ENCODE peak calls at places on chromosomes 16 and 17, in six cellular contexts. One of them, this sample, is unnamed.

GRCh38 chr16:54173489-54173888 is 113.1 kb downstream of the IRX3 start:
- DNase-seq in breast epithelium: no peak
- DNase-seq in AG09309: no peak
- DNase-seq in spleen: no peak
- DNase-seq in ascending aorta: no peak
- DNase-seq in dorsolateral prefrontal cortex: no peak
- DNase-seq in this sample: no peak

GRCh38 chr17:80408872-80409271 is 6.1 kb upstream of the ENDOV start:
- DNase-seq in spleen: no peak
- DNase-seq in dorsolateral prefrontal cortex: no peak
- DNase-seq in breast epithelium: no peak
- DNase-seq in ascending aorta: no peak
- DNase-seq in AG09309: no peak
- DNase-seq in this sample: peak; percentile 9

GRCh38 chr17:32281011-32281451 is 15.4 kb downstream of the RHBDL3 start:
- DNase-seq in dorsolateral prefrontal cortex: no peak
- DNase-seq in ascending aorta: no peak
- DNase-seq in spleen: no peak
- DNase-seq in AG09309: no peak
- DNase-seq in breast epithelium: no peak
- DNase-seq in this sample: no peak

GRCh38 chr16:74998481-74999207 is at the start of gene ZNRF1:
- DNase-seq in dorsolateral prefrontal cortex: peak; percentile 70
- DNase-seq in AG09309: no peak
- DNase-seq in breast epithelium: peak; percentile 84
- DNase-seq in ascending aorta: peak; percentile 90
- DNase-seq in spleen: peak; percentile 93
- DNase-seq in this sample: peak; percentile 73

GRCh38 chr16:88405325-88406060 is 22.7 kb downstream of the ZNF469 start:
- DNase-seq in dorsolateral prefrontal cortex: no peak
- DNase-seq in breast epithelium: peak; percentile 74
- DNase-seq in ascending aorta: peak; percentile 74
- DNase-seq in spleen: no peak
- DNase-seq in AG09309: no peak
- DNase-seq in this sample: peak; percentile 78

GRCh38 chr16:9645911-9646310 is 536.3 kb downstream of the GRIN2A start:
- DNase-seq in dorsolateral prefrontal cortex: no peak
- DNase-seq in AG09309: no peak
- DNase-seq in breast epithelium: no peak
- DNase-seq in spleen: no peak
- DNase-seq in ascending aorta: no peak
- DNase-seq in this sample: no peak

GRCh38 chr17:59803377-59803757 is 89.4 kb downstream of the TUBD1 start:
- DNase-seq in spleen: no peak
- DNase-seq in breast epithelium: no peak
- DNase-seq in ascending aorta: no peak
- DNase-seq in AG09309: no peak
- DNase-seq in dorsolateral prefrontal cortex: no peak
- DNase-seq in this sample: no peak

GRCh38 chr17:43327834-43328420 is 70.9 kb upstream of the ARL4D start:
- DNase-seq in breast epithelium: no peak
- DNase-seq in dorsolateral prefrontal cortex: no peak
- DNase-seq in spleen: no peak
- DNase-seq in ascending aorta: no peak
- DNase-seq in AG09309: no peak
- DNase-seq in this sample: no peak

GRCh38 chr16:10828851-10829331 is 10.3 kb upstream of the TVP23A start:
- DNase-seq in spleen: peak; percentile 90
- DNase-seq in AG09309: peak; percentile 64
- DNase-seq in dorsolateral prefrontal cortex: peak; percentile 75
- DNase-seq in ascending aorta: peak; percentile 98
- DNase-seq in breast epithelium: peak; percentile 94
- DNase-seq in this sample: peak; percentile 98

GRCh38 chr16:68737046-68737729 is at the start of gene CDH1:
- DNase-seq in spleen: peak; percentile 79
- DNase-seq in dorsolateral prefrontal cortex: no peak
- DNase-seq in AG09309: no peak
- DNase-seq in breast epithelium: peak; percentile 96
- DNase-seq in ascending aorta: no peak
- DNase-seq in this sample: no peak

GRCh38 chr16:73414636-73415035 is 366.7 kb upstream of the ZFHX3 start:
- DNase-seq in breast epithelium: no peak
- DNase-seq in AG09309: no peak
- DNase-seq in dorsolateral prefrontal cortex: no peak
- DNase-seq in ascending aorta: no peak
- DNase-seq in spleen: no peak
- DNase-seq in this sample: no peak

GRCh38 chr17:76735006-76735405 is 2.1 kb downstream of the SRSF2 start:
- DNase-seq in AG09309: no peak
- DNase-seq in breast epithelium: no peak
- DNase-seq in spleen: no peak
- DNase-seq in dorsolateral prefrontal cortex: no peak
- DNase-seq in ascending aorta: no peak
- DNase-seq in this sample: peak; percentile 59

GRCh38 chr17:32523017-32523680 is 36.4 kb downstream of the CDK5R1 start:
- DNase-seq in ascending aorta: no peak
- DNase-seq in AG09309: no peak
- DNase-seq in spleen: no peak
- DNase-seq in breast epithelium: no peak
- DNase-seq in dorsolateral prefrontal cortex: no peak
- DNase-seq in this sample: no peak

GRCh38 chr16:11140466-11140865 is 115.5 kb downstream of the SOCS1 start:
- DNase-seq in dorsolateral prefrontal cortex: no peak
- DNase-seq in AG09309: no peak
- DNase-seq in spleen: no peak
- DNase-seq in breast epithelium: no peak
- DNase-seq in ascending aorta: no peak
- DNase-seq in this sample: no peak

GRCh38 chr17:17324616-17325015 is 21.4 kb downstream of the NT5M start:
- DNase-seq in ascending aorta: no peak
- DNase-seq in dorsolateral prefrontal cortex: no peak
- DNase-seq in breast epithelium: no peak
- DNase-seq in spleen: peak; percentile 33
- DNase-seq in AG09309: no peak
- DNase-seq in this sample: no peak

GRCh38 chr17:6506679-6507231 is 49.6 kb downstream of the PITPNM3 start:
- DNase-seq in breast epithelium: no peak
- DNase-seq in ascending aorta: no peak
- DNase-seq in AG09309: no peak
- DNase-seq in dorsolateral prefrontal cortex: no peak
- DNase-seq in spleen: no peak
- DNase-seq in this sample: peak; percentile 57

GRCh38 chr17:80779336-80779735 is 212.3 kb upstream of the CHMP6 start:
- DNase-seq in breast epithelium: peak; percentile 46
- DNase-seq in AG09309: no peak
- DNase-seq in spleen: no peak
- DNase-seq in dorsolateral prefrontal cortex: no peak
- DNase-seq in ascending aorta: no peak
- DNase-seq in this sample: no peak

GRCh38 chr17:17740627-17741237 is 59.5 kb downstream of the RAI1 start:
- DNase-seq in spleen: no peak
- DNase-seq in ascending aorta: no peak
- DNase-seq in breast epithelium: no peak
- DNase-seq in AG09309: no peak
- DNase-seq in dorsolateral prefrontal cortex: peak; percentile 54
- DNase-seq in this sample: no peak

GRCh38 chr16:87707097-87707496 is 58.7 kb downstream of the KLHDC4 start:
- DNase-seq in dorsolateral prefrontal cortex: no peak
- DNase-seq in breast epithelium: no peak
- DNase-seq in AG09309: no peak
- DNase-seq in ascending aorta: no peak
- DNase-seq in spleen: no peak
- DNase-seq in this sample: no peak

GRCh38 chr17:75785016-75785769 is 587 bp downstream of the UNK start:
- DNase-seq in breast epithelium: peak; percentile 92
- DNase-seq in dorsolateral prefrontal cortex: peak; percentile 85
- DNase-seq in ascending aorta: peak; percentile 94
- DNase-seq in spleen: peak; percentile 87
- DNase-seq in AG09309: peak; percentile 53
- DNase-seq in this sample: peak; percentile 88

GRCh38 chr16:678858-679807 is 1.1 kb upstream of the STUB1 start:
- DNase-seq in breast epithelium: no peak
- DNase-seq in spleen: peak; percentile 94
- DNase-seq in ascending aorta: peak; percentile 81
- DNase-seq in dorsolateral prefrontal cortex: peak; percentile 58
- DNase-seq in AG09309: no peak
- DNase-seq in this sample: peak; percentile 44

GRCh38 chr17:67834634-67835033 is 9.3 kb downstream of the BPTF start:
- DNase-seq in AG09309: no peak
- DNase-seq in spleen: no peak
- DNase-seq in breast epithelium: no peak
- DNase-seq in ascending aorta: no peak
- DNase-seq in dorsolateral prefrontal cortex: no peak
- DNase-seq in this sample: no peak

GRCh38 chr17:67833134-67833533 is 7.8 kb downstream of the BPTF start:
- DNase-seq in dorsolateral prefrontal cortex: no peak
- DNase-seq in ascending aorta: no peak
- DNase-seq in breast epithelium: no peak
- DNase-seq in AG09309: no peak
- DNase-seq in spleen: no peak
- DNase-seq in this sample: no peak

GRCh38 chr17:67836205-67836987 is 11.1 kb downstream of the BPTF start:
- DNase-seq in spleen: no peak
- DNase-seq in ascending aorta: no peak
- DNase-seq in breast epithelium: no peak
- DNase-seq in AG09309: no peak
- DNase-seq in dorsolateral prefrontal cortex: no peak
- DNase-seq in this sample: peak; percentile 43

GRCh38 chr17:67831268-67831667 is 6.0 kb downstream of the BPTF start:
- DNase-seq in dorsolateral prefrontal cortex: no peak
- DNase-seq in spleen: no peak
- DNase-seq in ascending aorta: no peak
- DNase-seq in breast epithelium: no peak
- DNase-seq in AG09309: no peak
- DNase-seq in this sample: peak; percentile 42

DNA sequence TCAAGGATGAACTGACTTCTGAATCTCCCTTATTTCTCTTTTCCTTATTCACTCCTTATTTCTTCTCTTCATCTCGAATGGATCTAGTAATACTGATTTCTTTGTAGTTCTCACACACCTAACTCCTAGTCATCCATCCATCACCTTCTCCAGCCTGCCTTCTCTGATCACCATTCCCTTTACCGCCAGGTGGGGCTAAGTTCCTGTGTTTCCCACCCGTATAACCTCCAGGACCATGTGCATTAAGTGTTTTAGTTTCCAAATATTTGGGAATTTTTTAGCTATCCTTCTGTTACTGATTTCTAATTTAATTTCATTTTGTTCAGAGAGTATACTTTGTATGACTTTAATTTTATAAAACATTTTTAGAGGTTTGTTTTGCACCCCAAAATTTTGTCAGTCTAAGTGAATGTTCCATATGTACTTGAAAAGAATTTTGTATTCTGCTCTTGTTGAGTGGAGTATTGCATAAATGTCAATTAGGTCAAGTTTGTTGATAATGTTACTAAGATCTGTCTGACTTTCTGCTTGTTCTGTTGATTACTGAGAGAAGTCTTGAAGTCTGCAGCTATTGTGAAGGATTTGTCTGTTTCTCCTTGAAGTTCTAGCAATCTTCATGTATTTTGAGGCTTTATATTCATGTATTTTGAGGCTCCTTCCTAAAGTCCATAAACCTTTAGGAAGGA is 8.8 kb downstream of the BPTF start:
- DNase-seq in ascending aorta: no peak
- DNase-seq in breast epithelium: no peak
- DNase-seq in AG09309: no peak
- DNase-seq in spleen: no peak
- DNase-seq in dorsolateral prefrontal cortex: no peak
- DNase-seq in this sample: no peak
- TF ChIP-seq CTCF in ascending aorta: no peak
- TF ChIP-seq CTCF in breast epithelium: no peak
- TF ChIP-seq CTCF in AG09309: no peak
- TF ChIP-seq CTCF in spleen: no peak
- TF ChIP-seq CTCF in dorsolateral prefrontal cortex: no peak
- TF ChIP-seq CTCF in this sample: no peak

GRCh38 chr17:7927596-7927995 is 2.1 kb downstream of the KCNAB3 start:
- DNase-seq in breast epithelium: no peak
- DNase-seq in AG09309: no peak
- DNase-seq in dorsolateral prefrontal cortex: no peak
- DNase-seq in ascending aorta: no peak
- DNase-seq in spleen: no peak
- DNase-seq in this sample: no peak

GRCh38 chr17:7916799-7917198 is 710 bp upstream of the RNF227 start:
- DNase-seq in AG09309: no peak
- DNase-seq in spleen: no peak
- DNase-seq in breast epithelium: no peak
- DNase-seq in ascending aorta: no peak
- DNase-seq in dorsolateral prefrontal cortex: no peak
- DNase-seq in this sample: peak; percentile 41

GRCh38 chr17:7923290-7923628 is 6.4 kb downstream of the KCNAB3 start:
- DNase-seq in dorsolateral prefrontal cortex: no peak
- DNase-seq in breast epithelium: no peak
- DNase-seq in spleen: no peak
- DNase-seq in AG09309: no peak
- DNase-seq in ascending aorta: no peak
- DNase-seq in this sample: no peak

GRCh38 chr17:7922499-7923289 is 6.6 kb upstream of the RNF227 start:
- DNase-seq in ascending aorta: peak; percentile 90
- DNase-seq in breast epithelium: peak; percentile 91
- DNase-seq in spleen: peak; percentile 95
- DNase-seq in AG09309: no peak
- DNase-seq in dorsolateral prefrontal cortex: peak; percentile 86
- DNase-seq in this sample: peak; percentile 79
- H3K4me3 ChIP-seq in ascending aorta: peak overlapping the region; percentile 53
- H3K4me3 ChIP-seq in breast epithelium: peak overlapping the region; percentile 52
- H3K4me3 ChIP-seq in spleen: peak overlapping the region; percentile 38
- H3K4me3 ChIP-seq in AG09309: peak overlapping the region; percentile 46
- H3K4me3 ChIP-seq in dorsolateral prefrontal cortex: peak overlapping the region; percentile 53
- H3K4me3 ChIP-seq in this sample: peak overlapping the region; percentile 59

GRCh38 chr17:8156174-8156992 is 4.2 kb upstream of the PER1 start:
- DNase-seq in spleen: peak; percentile 100
- DNase-seq in breast epithelium: peak; percentile 100
- DNase-seq in dorsolateral prefrontal cortex: peak; percentile 99
- DNase-seq in ascending aorta: peak; percentile 100
- DNase-seq in AG09309: peak; percentile 100
- DNase-seq in this sample: peak; percentile 100
- TF ChIP-seq CTCF in spleen: no peak
- TF ChIP-seq CTCF in breast epithelium: peak; percentile 9
- TF ChIP-seq CTCF in dorsolateral prefrontal cortex: no peak
- TF ChIP-seq CTCF in ascending aorta: no peak
- TF ChIP-seq CTCF in AG09309: peak; percentile 4
- TF ChIP-seq CTCF in this sample: no peak

GRCh38 chr16:81809567-81809966 is 30.5 kb downstream of the PLCG2 start:
- DNase-seq in spleen: no peak
- DNase-seq in AG09309: no peak
- DNase-seq in dorsolateral prefrontal cortex: no peak
- DNase-seq in ascending aorta: no peak
- DNase-seq in breast epithelium: no peak
- DNase-seq in this sample: no peak
- H3K4me3 ChIP-seq in spleen: no peak overlapping the region
- H3K4me3 ChIP-seq in AG09309: no peak overlapping the region
- H3K4me3 ChIP-seq in dorsolateral prefrontal cortex: no peak overlapping the region
- H3K4me3 ChIP-seq in ascending aorta: no peak overlapping the region
- H3K4me3 ChIP-seq in breast epithelium: no peak overlapping the region
- H3K4me3 ChIP-seq in this sample: no peak overlapping the region